ENCODE peak calls at places on chromosomes 4 and X, in six cellular contexts. T is H7; N is stimulated activated CD4-positive, alpha-beta T cell treated with anti-CD3 and anti-CD28 coated beads, Interleukin-4, amount 100 ng/mL, for 48 hours; O is effector memory CD8-positive, alpha-beta T cell; H is endothelial cell; S is activated CD8-positive, alpha-beta memory T cell treated with anti-CD3 and anti-CD28 coated beads for 48 hours. V is an unnamed sample.
A peak's percentile ranks its signal among the peaks of the same experiment; 100 is the strongest.

GRCh38 chr4:102139932-102140331 is 205.3 kb downstream of the SLC39A8 start:
- DNase-seq in S (no peak), N (no peak), H (no peak), T (no peak), O (no peak), V (no peak)

GRCh38 chrX:22124098-22124497 is 92.0 kb downstream of the PHEX start:
- DNase-seq in S (no peak), T (no peak), H (no peak), O (no peak), N (no peak), V (no peak)

GRCh38 chr4:177322156-177322685 is 12.5 kb downstream of the NEIL3 start:
- DNase-seq in S (no peak), N (no peak), O (no peak), H (no peak), T (no peak), V (no peak)

GRCh38 chrX:121479406-121479805 is 432.0 kb downstream of the GLUD2 start:
- DNase-seq in N (no peak), O (no peak), S (no peak), H (no peak), T (peak; percentile 6), V (no peak)

GRCh38 chr4:52665592-52665991 is 6.5 kb upstream of the USP46 start:
- DNase-seq in T (peak; percentile 33), N (no peak), H (no peak), O (no peak), S (no peak), V (no peak)

GRCh38 chr4:165079476-165079875 is 25.8 kb downstream of the TRIM75 start:
- DNase-seq in N (no peak), H (no peak), S (no peak), O (no peak), T (no peak), V (no peak)

GRCh38 chr4:24089831-24090531 is 200.1 kb upstream of the PPARGC1A start:
- DNase-seq in S (no peak), H (no peak), O (no peak), T (peak; percentile 11), N (no peak), V (no peak)

GRCh38 chrX:152968193-152968592 is 25.7 kb downstream of the PNMA5 start:
- DNase-seq in S (no peak), O (no peak), T (no peak), N (no peak), H (no peak), V (no peak)

GRCh38 chr4:40216622-40217366 is 20.0 kb downstream of the RHOH start:
- DNase-seq in S (no peak), N (no peak), T (no peak), O (no peak), H (no peak), V (no peak)

GRCh38 chr4:663438-664428 is 10.3 kb downstream of the ATP5ME start:
- DNase-seq in N (peak; percentile 66), T (peak; percentile 96), S (no peak), H (peak; percentile 50), O (peak; percentile 74), V (peak; percentile 96)

GRCh38 chr4:5204781-5205180 is 153.5 kb downstream of the STK32B start:
- DNase-seq in T (no peak), N (no peak), S (no peak), O (no peak), H (no peak), V (no peak)

GRCh38 chr4:72706633-72707032 is 137.6 kb upstream of the ADAMTS3 start:
- DNase-seq in T (no peak), O (no peak), S (no peak), H (no peak), N (no peak), V (no peak)

GRCh38 chrX:39011454-39012204 is 210.4 kb downstream of the MID1IP1 start:
- DNase-seq in S (no peak), O (no peak), H (no peak), T (no peak), N (no peak), V (no peak)

GRCh38 chr4:67204441-67204840 is 340.9 kb downstream of the CENPC start:
- DNase-seq in N (no peak), O (no peak), T (no peak), S (no peak), H (no peak), V (peak; percentile 7)

GRCh38 chr4:73603307-73603710 is 16.9 kb downstream of the RASSF6 start:
- DNase-seq in H (no peak), T (no peak), N (no peak), S (no peak), O (no peak), V (no peak)

GRCh38 chrX:24561121-24561520 is 86.0 kb downstream of the PCYT1B start:
- DNase-seq in T (peak; percentile 69), O (no peak), S (no peak), H (no peak), N (no peak), V (peak; percentile 8)

GRCh38 chrX:39692796-39693195 is 405.0 kb downstream of the BCOR start:
- DNase-seq in H (no peak), N (no peak), S (no peak), T (no peak), O (no peak), V (no peak)

GRCh38 chr4:183097251-183098079 is 1.6 kb upstream of the WWC2 start:
- DNase-seq in T (peak; percentile 75), H (peak; percentile 20), S (no peak), O (peak; percentile 13), N (no peak), V (peak; percentile 35)

GRCh38 chrX:617401-617800 is 13.2 kb upstream of the SHOX start:
- DNase-seq in N (no peak), O (no peak), S (no peak), H (no peak), T (peak; percentile 35), V (no peak)

GRCh38 chrX:47174376-47174775 is 19.3 kb upstream of the UBA1 start:
- DNase-seq in O (no peak), N (no peak), H (no peak), T (peak; percentile 45), S (no peak), V (no peak)

V was measured in iPS-NIHi11.